ENCODE peak calls at places on chromosomes 11 and 22, in nine cellular contexts. E is Peyer's patch, I is ovary, T is uterus, S is body of pancreas, Z is HCT116, K is esophagus squamous epithelium, N is transverse colon, F is tibial nerve. W is an unnamed sample.
A peak's percentile ranks its signal among the peaks of the same experiment; 100 is the strongest.

GRCh38 chr11:92308366-92308765 is 83.7 kb downstream of the FAT3 start:
- DNase-seq in E (no peak), I (no peak), T (no peak), S (no peak), Z (no peak), K (no peak), N (no peak), F (no peak), W (no peak)

GRCh38 chr11:43969543-43969942 is 27.1 kb downstream of the C11orf96 start:
- DNase-seq in E (no peak), I (no peak), T (peak; percentile 15), S (no peak), Z (no peak), K (no peak), N (no peak), F (no peak), W (no peak)

GRCh38 chr11:66904981-66905521 is 48.2 kb downstream of the LRFN4 start:
- DNase-seq in E (no peak), I (no peak), T (no peak), S (no peak), Z (no peak), K (no peak), N (no peak), F (no peak), W (no peak)

GRCh38 chr11:62024975-62025374 is 57.5 kb upstream of the FTH1 start:
- DNase-seq in E (no peak), I (no peak), T (no peak), S (no peak), Z (no peak), K (no peak), N (no peak), F (no peak), W (no peak)

GRCh38 chr11:47991266-47991830 is 11.0 kb downstream of the PTPRJ start:
- DNase-seq in E (no peak), I (no peak), T (no peak), S (peak; percentile 80), Z (no peak), K (no peak), N (peak; percentile 50), F (no peak), W (peak; percentile 87)

GRCh38 chr11:69249086-69249640 is 44.8 kb upstream of the MYEOV start:
- DNase-seq in E (no peak), I (no peak), T (no peak), S (no peak), Z (no peak), K (no peak), N (no peak), F (no peak), W (no peak)

GRCh38 chr22:41613456-41613855 is 7.4 kb downstream of the DESI1 start:
- DNase-seq in E (no peak), I (no peak), T (no peak), S (no peak), Z (no peak), K (no peak), N (no peak), F (no peak), W (no peak)

GRCh38 chr11:75659836-75660235 is 9.0 kb downstream of the MAP6 start:
- DNase-seq in E (no peak), I (no peak), T (no peak), S (no peak), Z (no peak), K (no peak), N (no peak), F (no peak), W (no peak)

GRCh38 chr11:17298302-17298701 is 21.8 kb downstream of the NUCB2 start:
- DNase-seq in E (no peak), I (no peak), T (no peak), S (no peak), Z (no peak), K (no peak), N (no peak), F (no peak), W (no peak)

GRCh38 chr11:17750817-17751165 is 16.2 kb downstream of the KCNC1 start:
- DNase-seq in E (no peak), I (no peak), T (no peak), S (no peak), Z (no peak), K (no peak), N (no peak), F (no peak), W (no peak)

GRCh38 chr11:125300791-125301218 is 136.3 kb downstream of the PKNOX2 start:
- DNase-seq in E (no peak), I (no peak), T (no peak), S (no peak), Z (no peak), K (no peak), N (no peak), F (no peak), W (peak; percentile 48)

GRCh38 chr11:16505481-16505880 is 149.1 kb upstream of the SOX6 start:
- DNase-seq in E (no peak), I (no peak), T (no peak), S (no peak), Z (no peak), K (no peak), N (no peak), F (no peak), W (no peak)

GRCh38 chr22:23058063-23058462 is 12.3 kb upstream of the GNAZ start:
- DNase-seq in E (peak; percentile 13), I (no peak), T (no peak), S (no peak), Z (no peak), K (no peak), N (no peak), F (no peak), W (no peak)

GRCh38 chr11:36363361-36364272 is 67.5 kb downstream of the PRR5L start:
- DNase-seq in E (no peak), I (no peak), T (no peak), S (no peak), Z (no peak), K (no peak), N (no peak), F (no peak), W (no peak)

GRCh38 chr11:116771935-116772334 is 852 bp downstream of the BUD13 start:
- DNase-seq in E (no peak), I (no peak), T (no peak), S (no peak), Z (no peak), K (no peak), N (no peak), F (no peak), W (no peak)

GRCh38 chr11:72102162-72102561 is 935 bp downstream of the LAMTOR1 start:
- DNase-seq in E (no peak), I (no peak), T (no peak), S (no peak), Z (no peak), K (no peak), N (no peak), F (no peak), W (no peak)
- TF ChIP-seq POLR2A in E (no peak), I (no peak), T (no peak), S (no peak), Z (no peak), K (no peak), N (no peak), F (no peak), W (no peak)

GRCh38 chr22:29243874-29244446 is 23.8 kb downstream of the RHBDD3 start:
- DNase-seq in E (no peak), I (no peak), T (no peak), S (no peak), Z (no peak), K (no peak), N (no peak), F (no peak), W (no peak)

GRCh38 chr22:29251265-29251664 is 16.5 kb downstream of the RHBDD3 start:
- DNase-seq in E (no peak), I (no peak), T (no peak), S (no peak), Z (no peak), K (no peak), N (no peak), F (no peak), W (no peak)

GRCh38 chr22:29244785-29245625 is 22.8 kb downstream of the RHBDD3 start:
- DNase-seq in E (no peak), I (no peak), T (no peak), S (no peak), Z (no peak), K (no peak), N (no peak), F (no peak), W (no peak)

DNA sequence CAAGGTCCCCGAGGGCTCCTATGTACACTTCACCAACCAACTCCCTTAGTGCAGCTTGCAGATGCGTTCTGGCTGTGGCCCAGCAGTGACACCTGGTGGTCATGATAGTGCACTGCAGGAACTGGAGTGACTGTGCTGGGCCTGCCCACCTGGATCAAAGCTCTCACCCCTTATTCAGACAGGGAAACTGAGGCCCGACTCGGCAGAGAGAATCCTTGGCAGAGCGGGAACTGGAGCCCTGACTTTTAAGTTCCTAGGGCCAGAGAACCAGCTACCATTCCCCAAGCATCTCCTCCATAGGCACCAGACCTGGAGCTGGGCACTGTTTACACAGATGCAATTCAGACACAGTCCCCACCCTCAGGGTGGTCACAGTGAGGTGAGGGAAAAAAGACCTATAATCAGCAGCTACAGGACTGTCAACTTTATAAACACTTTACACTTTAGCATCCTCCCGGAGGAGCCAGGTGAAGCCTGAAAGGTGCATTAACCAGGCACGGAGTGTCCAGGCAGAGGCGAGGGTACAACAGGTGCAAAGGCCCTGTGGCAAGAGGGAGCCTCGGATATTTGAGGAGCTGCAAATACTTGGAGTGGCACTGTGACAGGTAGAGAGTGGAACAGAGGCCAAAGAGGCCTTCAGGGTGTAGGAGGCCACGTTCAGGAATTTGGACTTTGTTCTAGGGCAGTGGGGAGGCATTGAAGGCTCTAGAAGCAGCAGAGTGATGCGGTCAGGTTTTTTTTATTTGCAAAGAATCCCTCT is 22.0 kb downstream of the RHBDD3 start:
- DNase-seq in E (peak; percentile 61), I (peak; percentile 76), T (peak; percentile 75), S (peak; percentile 77), Z (peak; percentile 34), K (peak; percentile 10), N (peak; percentile 75), F (peak; percentile 74), W (peak; percentile 63)
- H3K36me3 ChIP-seq in E (no peaks in the 10 kb centered on the region), I (no peaks in the 10 kb centered on the region), T (no peaks in the 10 kb centered on the region), S (no peaks in the 10 kb centered on the region), Z (no peaks in the 10 kb centered on the region), K (no peaks in the 10 kb centered on the region), N (no peaks in the 10 kb centered on the region), F (no peaks in the 10 kb centered on the region), W (no peaks in the 10 kb centered on the region)

DNA sequence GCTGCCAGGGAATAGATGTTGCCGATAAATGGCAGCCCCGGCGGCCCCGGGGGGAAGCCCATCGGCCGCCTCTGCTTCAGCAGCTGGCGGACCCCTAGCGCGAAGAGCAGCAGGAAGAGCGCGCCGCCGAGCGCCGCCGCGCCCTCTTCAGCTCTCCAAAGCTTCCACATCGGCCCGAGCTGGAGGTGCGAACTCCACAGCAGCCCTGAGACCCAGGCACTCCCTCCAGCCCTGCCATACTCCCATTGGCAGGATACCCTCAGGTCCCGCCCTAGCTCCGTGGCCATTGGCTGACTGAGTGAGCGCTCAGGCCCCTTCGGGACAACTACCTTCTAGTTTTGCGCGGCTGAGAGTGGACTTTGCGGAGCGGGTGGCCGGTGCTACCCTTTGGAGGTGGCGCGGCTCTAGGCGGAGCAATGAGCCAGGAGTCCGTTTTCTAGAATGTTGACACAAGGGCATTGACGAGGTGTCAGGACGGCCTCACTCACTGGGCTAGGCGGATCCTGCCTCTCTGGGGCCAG is at the start of gene CYP2R1:
- DNase-seq in E (peak; percentile 95), I (peak; percentile 90), T (peak; percentile 92), S (peak; percentile 97), Z (peak; percentile 97), K (peak; percentile 76), N (peak; percentile 98), F (peak; percentile 92), W (peak; percentile 96)
- TF ChIP-seq POLR2A in E (peak; percentile 77), I (peak; percentile 10), T (peak; percentile 36), S (peak; percentile 47), Z (no peak), K (no peak), N (peak; percentile 86), F (no peak), W (no peak)

GRCh38 chr22:26667140-26667539 is 9.8 kb downstream of the MIAT start:
- DNase-seq in E (no peak), I (no peak), T (no peak), S (no peak), Z (no peak), K (no peak), N (no peak), F (no peak), W (no peak)
- H3K36me3 ChIP-seq in E (no peaks in the 10 kb centered on the region), I (no peaks in the 10 kb centered on the region), T (no peaks in the 10 kb centered on the region), S (no peaks in the 10 kb centered on the region), Z (no peaks in the 10 kb centered on the region), K (no peaks in the 10 kb centered on the region), N (no peaks in the 10 kb centered on the region), F (no peaks in the 10 kb centered on the region), W (no peaks in the 10 kb centered on the region)